ENCODE peak calls at places on chromosomes 4 and X, in seven cellular contexts. Y, N, O, M, H, D and U are unnamed samples.

GRCh38 chr4:116122131-116122530 is 963.2 kb downstream of the TRAM1L1 start:
- DNase-seq in Y (no peak), N (no peak), O (no peak), M (no peak), H (no peak), D (no peak), U (no peak)

GRCh38 chr4:73257995-73258667 is 467 bp downstream of the ANKRD17 start:
- DNase-seq in Y (peak), N (peak), O (peak), M (no peak), H (no peak), D (no peak), U (peak)

GRCh38 chrX:103817502-103817901 is 14.6 kb downstream of the RAB9B start:
- DNase-seq in Y (peak), N (no peak), O (no peak), M (peak), H (peak), D (no peak), U (peak)

GRCh38 chr4:80989921-80990544 is 40.5 kb upstream of the BMP3 start:
- DNase-seq in Y (no peak), N (peak), O (peak), M (peak), H (peak), D (no peak), U (peak)

GRCh38 chrX:40975951-40976350 is 109.3 kb upstream of the USP9X start:
- DNase-seq in Y (no peak), N (no peak), O (no peak), M (no peak), H (no peak), D (no peak), U (no peak)

GRCh38 chrX:31201503-31201902 is 129.7 kb upstream of the FTHL17 start:
- DNase-seq in Y (no peak), N (no peak), O (no peak), M (no peak), H (no peak), D (no peak), U (no peak)

GRCh38 chrX:418927-419729 is 32.4 kb upstream of the PPP2R3B start:
- DNase-seq in Y (no peak), N (no peak), O (no peak), M (no peak), H (no peak), D (no peak), U (no peak)

GRCh38 chr4:152063301-152064235 is 302.8 kb upstream of the GATB start:
- DNase-seq in Y (no peak), N (no peak), O (no peak), M (no peak), H (no peak), D (peak), U (peak)

GRCh38 chrX:154540897-154541535 is 5.6 kb downstream of the G6PD start:
- DNase-seq in Y (no peak), N (no peak), O (no peak), M (no peak), H (no peak), D (peak), U (no peak)

DNA sequence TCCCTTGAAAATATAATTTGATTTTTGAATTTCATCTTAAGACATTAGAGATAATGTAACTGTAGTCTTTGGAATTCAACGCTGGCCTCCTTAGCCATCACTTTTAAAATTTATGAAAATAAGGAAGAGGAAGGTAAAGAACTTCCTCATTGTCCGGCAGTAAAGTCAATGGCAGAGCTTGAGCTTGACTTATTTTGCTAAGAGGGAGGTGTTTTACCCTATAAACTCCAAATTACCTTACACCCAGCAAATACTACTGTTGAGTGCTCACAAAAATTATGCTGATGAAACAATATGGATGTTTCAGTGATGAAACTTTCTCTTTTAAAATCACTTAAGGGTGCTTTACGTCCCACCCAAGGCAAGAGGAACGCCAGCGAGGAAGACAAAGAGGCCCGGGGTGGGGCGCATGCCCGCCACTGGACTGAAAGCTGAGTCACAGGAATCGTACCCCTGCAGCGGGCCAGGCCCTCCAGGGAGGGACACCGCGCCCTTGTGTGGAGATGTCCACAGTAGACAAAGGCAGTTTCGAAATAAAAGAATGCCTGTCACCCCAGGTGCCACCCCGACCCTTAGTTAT is 603 bp upstream of the TMSB4X start:
- DNase-seq in Y (peak), N (no peak), O (no peak), M (no peak), H (no peak), D (peak), U (peak)
- TF ChIP-seq POLR2A in Y (no peak), N (no peak), O (no peak), M (no peak), H (no peak), D (no peak), U (no peak)

GRCh38 chrX:133661962-133662839 is 246.9 kb upstream of the GPC4 start:
- DNase-seq in Y (no peak), N (no peak), O (no peak), M (no peak), H (no peak), D (no peak), U (no peak)
- TF ChIP-seq POLR2A in Y (no peak), N (no peak), O (no peak), M (no peak), H (no peak), D (no peak), U (no peak)

GRCh38 chrX:3044196-3044595 is 2.9 kb downstream of the ARSF start:
- DNase-seq in Y (no peak), N (no peak), O (no peak), M (no peak), H (no peak), D (no peak), U (no peak)

GRCh38 chrX:3044671-3045070 is 3.4 kb downstream of the ARSF start:
- DNase-seq in Y (no peak), N (no peak), O (no peak), M (no peak), H (no peak), D (no peak), U (no peak)

DNA sequence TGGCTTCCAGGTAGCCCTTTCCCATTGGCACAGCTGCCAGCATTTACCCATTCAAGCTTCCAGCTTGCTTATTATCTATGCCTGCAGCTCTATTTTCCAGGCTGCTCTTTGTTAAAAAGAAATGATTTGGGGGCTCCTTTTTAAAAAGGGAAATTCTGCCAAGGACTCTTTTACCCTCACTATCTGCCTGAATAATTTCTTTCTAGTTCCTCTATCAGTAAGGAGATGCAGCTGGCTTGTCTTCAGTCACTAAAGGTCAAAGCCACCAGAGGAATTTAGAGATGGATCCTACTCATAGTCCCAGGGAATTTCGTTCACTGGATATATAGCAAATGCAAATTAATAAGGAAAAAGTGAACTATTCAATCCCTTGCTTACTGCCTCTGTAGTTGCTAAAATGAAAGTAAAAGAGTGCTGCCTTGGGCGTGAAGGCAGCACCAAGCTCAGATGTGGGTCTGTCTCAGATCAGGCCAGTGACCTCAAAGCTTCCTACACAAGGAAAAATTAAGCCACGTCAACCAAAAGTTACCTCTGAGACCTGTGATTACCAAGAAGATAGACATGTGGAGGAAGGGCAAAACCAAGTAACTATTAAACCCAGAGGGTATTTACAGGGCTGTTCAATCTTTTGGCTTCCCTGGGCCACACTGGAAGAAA is 5.1 kb downstream of the ARSF start:
- DNase-seq in Y (no peak), N (no peak), O (no peak), M (no peak), H (no peak), D (no peak), U (no peak)
- TF ChIP-seq POLR2A in Y (no peak), N (no peak), O (no peak), M (no peak), H (no peak), D (no peak), U (no peak)

GRCh38 chr4:76147454-76148141 is 599 bp downstream of the NUP54 start:
- DNase-seq in Y (peak), N (peak), O (peak), M (peak), H (peak), D (peak), U (peak)
- TF ChIP-seq POLR2A in Y (no peak), N (no peak), O (no peak), M (no peak), H (no peak), D (no peak), U (no peak)